ENCODE peak calls at places on chromosomes 5 and 9, in five cellular contexts. Q is A549, K is K562, W is HepG2, S is GM12878. G is an unnamed sample.

GRCh38 chr9:36717276-36717675 is 144.6 kb downstream of the MELK start:
- DNase-seq in Q (no peak), K (no peak), W (no peak), S (no peak), G (no peak)

GRCh38 chr5:16970260-16970659 is 34.2 kb upstream of the MYO10 start:
- DNase-seq in Q (no peak), K (no peak), W (no peak), S (no peak), G (no peak)

GRCh38 chr5:27241564-27242257 is 203.3 kb upstream of the CDH9 start:
- DNase-seq in Q (no peak), K (no peak), W (no peak), S (no peak), G (no peak)

GRCh38 chr5:127416896-127417295 is 100.5 kb upstream of the PRRC1 start:
- DNase-seq in Q (no peak), K (no peak), W (no peak), S (no peak), G (no peak)

GRCh38 chr9:137280478-137281344 is 3.2 kb downstream of the TOR4A start:
- DNase-seq in Q (no peak), K (no peak), W (no peak), S (no peak), G (peak; percentile 77)

GRCh38 chr9:35579130-35579529 is 25.9 kb upstream of the TESK1 start:
- DNase-seq in Q (no peak), K (no peak), W (no peak), S (peak; percentile 35), G (no peak)

GRCh38 chr5:54518146-54519082 is 855 bp downstream of the SNX18 start:
- DNase-seq in Q (peak; percentile 28), K (peak; percentile 53), W (no peak), S (no peak), G (peak; percentile 60)

GRCh38 chr9:138083873-138084272 is 206.3 kb downstream of the CACNA1B start:
- DNase-seq in Q (no peak), K (no peak), W (no peak), S (no peak), G (no peak)

GRCh38 chr5:149141957-149142851 is 911 bp downstream of the ABLIM3 start:
- DNase-seq in Q (no peak), K (no peak), W (no peak), S (no peak), G (peak; percentile 25)

GRCh38 chr9:120882935-120883607 is 6.1 kb upstream of the PHF19 start:
- DNase-seq in Q (no peak), K (no peak), W (no peak), S (no peak), G (no peak)

GRCh38 chr9:86041331-86041741 is 58.0 kb downstream of the GOLM1 start:
- DNase-seq in Q (no peak), K (no peak), W (no peak), S (no peak), G (no peak)

GRCh38 chr5:177260961-177261360 is 42.6 kb downstream of the RAB24 start:
- DNase-seq in Q (no peak), K (no peak), W (no peak), S (no peak), G (no peak)

GRCh38 chr5:83378624-83379259 is 92.8 kb upstream of the VCAN start:
- DNase-seq in Q (no peak), K (no peak), W (no peak), S (no peak), G (peak; percentile 52)

GRCh38 chr5:135821061-135821781 is 13.2 kb upstream of the SLC25A48 start:
- DNase-seq in Q (no peak), K (no peak), W (no peak), S (no peak), G (peak; percentile 70)

GRCh38 chr5:6715271-6715670 is 2.0 kb downstream of the TENT4A start:
- DNase-seq in Q (no peak), K (no peak), W (no peak), S (no peak), G (no peak)

GRCh38 chr5:6713274-6714181 is at the start of gene TENT4A:
- DNase-seq in Q (peak; percentile 92), K (peak; percentile 98), W (no peak), S (no peak), G (no peak)

GRCh38 chr5:6712582-6713273 is 504 bp upstream of the TENT4A start:
- DNase-seq in Q (peak; percentile 75), K (peak; percentile 96), W (peak; percentile 92), S (peak; percentile 72), G (peak; percentile 96)

GRCh38 chr5:6715758-6716633 is 2.8 kb downstream of the TENT4A start:
- DNase-seq in Q (no peak), K (no peak), W (no peak), S (no peak), G (no peak)

GRCh38 chr5:6714221-6715041 is 1.2 kb downstream of the TENT4A start:
- DNase-seq in Q (peak; percentile 38), K (peak; percentile 72), W (no peak), S (no peak), G (peak; percentile 35)
- TF ChIP-seq JUNB in Q (no peak), K (no peak), W (no peak), S (no peak), G (no peak)

GRCh38 chr5:84383816-84384603 is 670 bp downstream of the EDIL3 start:
- DNase-seq in Q (no peak), K (no peak), W (no peak), S (no peak), G (peak; percentile 94)
- TF ChIP-seq JUNB in Q (no peak), K (no peak), W (no peak), S (no peak), G (no peak)

GRCh38 chr9:105154723-105155191 is 89.7 kb upstream of the SLC44A1 start:
- DNase-seq in Q (no peak), K (no peak), W (no peak), S (no peak), G (no peak)
- TF ChIP-seq JUNB in Q (peak; percentile 58), K (no peak), W (no peak), S (no peak), G (no peak)

DNA sequence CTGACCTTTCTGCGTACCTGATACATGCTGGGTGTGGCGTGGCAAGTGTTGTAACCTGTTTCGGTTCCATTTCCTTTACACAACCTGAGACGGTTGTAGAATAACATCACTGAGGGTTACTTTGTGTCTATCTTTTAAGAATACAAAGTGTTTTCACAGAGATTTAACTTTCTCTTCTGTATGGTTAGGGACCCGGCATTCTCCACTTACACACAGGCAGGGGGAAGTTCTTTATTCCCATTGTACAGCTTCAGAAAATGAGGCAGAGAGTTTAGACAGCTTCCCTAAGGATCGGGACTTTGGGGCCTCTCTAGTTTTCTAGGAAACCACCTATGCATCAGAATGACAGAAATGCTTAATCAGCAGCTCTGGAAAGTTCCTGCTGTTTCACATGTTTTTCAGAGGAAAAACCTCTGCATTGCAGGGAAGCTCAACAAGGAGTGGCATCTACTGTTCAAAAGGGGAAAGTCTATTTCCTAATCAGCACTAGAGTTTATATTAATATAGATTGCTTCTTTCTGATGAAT is 41.3 kb downstream of the CAST start:
- DNase-seq in Q (no peak), K (no peak), W (peak; percentile 46), S (no peak), G (peak; percentile 18)
- TF ChIP-seq JUNB in Q (no peak), K (no peak), W (no peak), S (no peak), G (no peak)